ENCODE peak calls at places on chromosomes 7 and 10, in eight cellular contexts. One of them, this sample, is unnamed.

GRCh38 chr10:34766256-34766580 is 48.9 kb downstream of the PARD3 start:
- DNase-seq in lower leg skin: no peak
- DNase-seq in heart right ventricle: no peak
- DNase-seq in brain microvascular endothelial cell: no peak
- DNase-seq in AG09309: no peak
- DNase-seq in astrocyte of the spinal cord: no peak
- DNase-seq in HL-60: no peak
- DNase-seq in heart left ventricle: no peak
- DNase-seq in this sample: no peak

GRCh38 chr10:63171255-63171654 is 38.1 kb downstream of the NRBF2 start:
- DNase-seq in lower leg skin: no peak
- DNase-seq in heart right ventricle: no peak
- DNase-seq in brain microvascular endothelial cell: no peak
- DNase-seq in AG09309: no peak
- DNase-seq in astrocyte of the spinal cord: no peak
- DNase-seq in HL-60: no peak
- DNase-seq in heart left ventricle: no peak
- DNase-seq in this sample: no peak

GRCh38 chr10:11213156-11213555 is 195.5 kb downstream of the CELF2 start:
- DNase-seq in lower leg skin: no peak
- DNase-seq in heart right ventricle: no peak
- DNase-seq in brain microvascular endothelial cell: no peak
- DNase-seq in AG09309: no peak
- DNase-seq in astrocyte of the spinal cord: no peak
- DNase-seq in HL-60: no peak
- DNase-seq in heart left ventricle: no peak
- DNase-seq in this sample: no peak

GRCh38 chr7:37110641-37111421 is 337.8 kb downstream of the ELMO1 start:
- DNase-seq in lower leg skin: no peak
- DNase-seq in heart right ventricle: no peak
- DNase-seq in brain microvascular endothelial cell: no peak
- DNase-seq in AG09309: no peak
- DNase-seq in astrocyte of the spinal cord: no peak
- DNase-seq in HL-60: no peak
- DNase-seq in heart left ventricle: no peak
- DNase-seq in this sample: no peak

GRCh38 chr7:111086532-111086931 is 4.4 kb upstream of the LRRN3 start:
- DNase-seq in lower leg skin: no peak
- DNase-seq in heart right ventricle: no peak
- DNase-seq in brain microvascular endothelial cell: no peak
- DNase-seq in AG09309: no peak
- DNase-seq in astrocyte of the spinal cord: no peak
- DNase-seq in HL-60: no peak
- DNase-seq in heart left ventricle: no peak
- DNase-seq in this sample: no peak

GRCh38 chr10:80070068-80070467 is 8.4 kb upstream of the TMEM254 start:
- DNase-seq in lower leg skin: no peak
- DNase-seq in heart right ventricle: no peak
- DNase-seq in brain microvascular endothelial cell: no peak
- DNase-seq in AG09309: no peak
- DNase-seq in astrocyte of the spinal cord: no peak
- DNase-seq in HL-60: no peak
- DNase-seq in heart left ventricle: peak
- DNase-seq in this sample: no peak

GRCh38 chr7:148515237-148515636 is 75.3 kb upstream of the C7orf33 start:
- DNase-seq in lower leg skin: no peak
- DNase-seq in heart right ventricle: no peak
- DNase-seq in brain microvascular endothelial cell: peak
- DNase-seq in AG09309: no peak
- DNase-seq in astrocyte of the spinal cord: no peak
- DNase-seq in HL-60: no peak
- DNase-seq in heart left ventricle: no peak
- DNase-seq in this sample: no peak

GRCh38 chr7:151351967-151352366 is 10.4 kb downstream of the NUB1 start:
- DNase-seq in lower leg skin: no peak
- DNase-seq in heart right ventricle: no peak
- DNase-seq in brain microvascular endothelial cell: no peak
- DNase-seq in AG09309: no peak
- DNase-seq in astrocyte of the spinal cord: no peak
- DNase-seq in HL-60: no peak
- DNase-seq in heart left ventricle: no peak
- DNase-seq in this sample: no peak

GRCh38 chr10:63929826-63930467 is 408.7 kb downstream of the REEP3 start:
- DNase-seq in lower leg skin: no peak
- DNase-seq in heart right ventricle: no peak
- DNase-seq in brain microvascular endothelial cell: no peak
- DNase-seq in AG09309: no peak
- DNase-seq in astrocyte of the spinal cord: no peak
- DNase-seq in HL-60: no peak
- DNase-seq in heart left ventricle: no peak
- DNase-seq in this sample: no peak

GRCh38 chr10:123529146-123529760 is 136.9 kb upstream of the GPR26 start:
- DNase-seq in lower leg skin: no peak
- DNase-seq in heart right ventricle: no peak
- DNase-seq in brain microvascular endothelial cell: no peak
- DNase-seq in AG09309: no peak
- DNase-seq in astrocyte of the spinal cord: no peak
- DNase-seq in HL-60: no peak
- DNase-seq in heart left ventricle: no peak
- DNase-seq in this sample: no peak

GRCh38 chr7:16421333-16422099 is at the start of gene CRPPA:
- DNase-seq in lower leg skin: no peak
- DNase-seq in heart right ventricle: peak
- DNase-seq in brain microvascular endothelial cell: no peak
- DNase-seq in AG09309: no peak
- DNase-seq in astrocyte of the spinal cord: peak
- DNase-seq in HL-60: no peak
- DNase-seq in heart left ventricle: peak
- DNase-seq in this sample: peak

GRCh38 chr10:120262857-120263547 is 194.0 kb upstream of the PLPP4 start:
- DNase-seq in lower leg skin: no peak
- DNase-seq in heart right ventricle: no peak
- DNase-seq in brain microvascular endothelial cell: no peak
- DNase-seq in AG09309: no peak
- DNase-seq in astrocyte of the spinal cord: peak
- DNase-seq in HL-60: no peak
- DNase-seq in heart left ventricle: no peak
- DNase-seq in this sample: no peak

GRCh38 chr10:61592581-61592980 is 70.1 kb upstream of the CABCOCO1 start:
- DNase-seq in lower leg skin: no peak
- DNase-seq in heart right ventricle: no peak
- DNase-seq in brain microvascular endothelial cell: peak
- DNase-seq in AG09309: no peak
- DNase-seq in astrocyte of the spinal cord: no peak
- DNase-seq in HL-60: no peak
- DNase-seq in heart left ventricle: no peak
- DNase-seq in this sample: no peak

GRCh38 chr7:108066486-108066885 is 63.5 kb upstream of the LAMB1 start:
- DNase-seq in lower leg skin: no peak
- DNase-seq in heart right ventricle: no peak
- DNase-seq in brain microvascular endothelial cell: no peak
- DNase-seq in AG09309: no peak
- DNase-seq in astrocyte of the spinal cord: no peak
- DNase-seq in HL-60: no peak
- DNase-seq in heart left ventricle: no peak
- DNase-seq in this sample: no peak

DNA sequence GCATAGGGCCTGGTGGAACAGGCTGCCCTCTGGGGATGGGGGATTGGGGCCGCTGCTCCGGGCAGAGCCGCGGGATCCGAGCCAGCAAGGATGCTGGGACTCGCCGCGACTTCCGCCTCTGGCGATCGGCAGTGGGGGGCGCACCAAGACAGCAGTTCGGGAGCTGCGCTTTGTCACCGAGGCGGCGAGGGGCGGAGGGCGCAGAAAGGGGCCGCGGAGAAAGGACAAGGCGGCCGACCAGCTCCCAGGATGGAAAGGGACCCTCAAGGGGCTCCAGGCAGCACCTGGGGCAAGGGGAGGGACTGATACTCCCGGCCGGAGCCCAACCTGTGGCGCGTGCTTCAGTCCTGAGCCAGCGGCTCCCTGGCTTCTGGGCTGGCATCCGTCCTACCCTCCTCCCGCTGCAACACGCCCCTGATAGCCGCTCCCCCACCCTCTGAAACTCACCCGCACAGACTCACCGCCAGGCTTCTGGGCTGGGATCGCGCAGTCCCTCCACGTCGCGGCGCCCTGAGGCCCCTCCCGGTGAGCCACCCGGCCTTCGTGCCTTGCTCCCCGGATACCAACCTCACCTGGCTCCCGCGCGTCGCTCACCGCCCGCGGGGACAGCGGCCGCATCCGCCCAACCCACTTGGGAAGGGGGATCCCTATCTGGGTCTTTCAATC is 7.1 kb upstream of the EVX1 start:
- DNase-seq in lower leg skin: no peak
- DNase-seq in heart right ventricle: no peak
- DNase-seq in brain microvascular endothelial cell: peak
- DNase-seq in AG09309: no peak
- DNase-seq in astrocyte of the spinal cord: no peak
- DNase-seq in HL-60: no peak
- DNase-seq in heart left ventricle: no peak
- DNase-seq in this sample: peak
- TF ChIP-seq CTCF in lower leg skin: no peak
- TF ChIP-seq CTCF in heart right ventricle: peak
- TF ChIP-seq CTCF in brain microvascular endothelial cell: peak
- TF ChIP-seq CTCF in AG09309: peak
- TF ChIP-seq CTCF in astrocyte of the spinal cord: peak
- TF ChIP-seq CTCF in HL-60: peak
- TF ChIP-seq CTCF in heart left ventricle: no peak
- TF ChIP-seq CTCF in this sample: peak

GRCh38 chr7:351681-352480 is 61.9 kb downstream of the FOXL3 start:
- DNase-seq in lower leg skin: no peak
- DNase-seq in heart right ventricle: no peak
- DNase-seq in brain microvascular endothelial cell: no peak
- DNase-seq in AG09309: no peak
- DNase-seq in astrocyte of the spinal cord: no peak
- DNase-seq in HL-60: no peak
- DNase-seq in heart left ventricle: no peak
- DNase-seq in this sample: no peak
- H3K4me3 ChIP-seq in lower leg skin: no peak
- H3K4me3 ChIP-seq in heart right ventricle: no peak
- H3K4me3 ChIP-seq in brain microvascular endothelial cell: no peak
- H3K4me3 ChIP-seq in AG09309: no peak
- H3K4me3 ChIP-seq in astrocyte of the spinal cord: no peak
- H3K4me3 ChIP-seq in HL-60: no peak
- H3K4me3 ChIP-seq in heart left ventricle: peak
- H3K4me3 ChIP-seq in this sample: no peak

GRCh38 chr10:102120142-102120986 is at the start of gene LDB1:
- DNase-seq in lower leg skin: peak
- DNase-seq in heart right ventricle: peak
- DNase-seq in brain microvascular endothelial cell: peak
- DNase-seq in AG09309: no peak
- DNase-seq in astrocyte of the spinal cord: peak
- DNase-seq in HL-60: peak
- DNase-seq in heart left ventricle: peak
- DNase-seq in this sample: peak
- TF ChIP-seq CTCF in lower leg skin: no peak
- TF ChIP-seq CTCF in heart right ventricle: peak
- TF ChIP-seq CTCF in brain microvascular endothelial cell: peak
- TF ChIP-seq CTCF in AG09309: no peak
- TF ChIP-seq CTCF in astrocyte of the spinal cord: peak
- TF ChIP-seq CTCF in HL-60: no peak
- TF ChIP-seq CTCF in heart left ventricle: no peak
- TF ChIP-seq CTCF in this sample: peak

GRCh38 chr10:72184156-72184555 is 31.7 kb upstream of the ANAPC16 start:
- DNase-seq in lower leg skin: no peak
- DNase-seq in heart right ventricle: no peak
- DNase-seq in brain microvascular endothelial cell: no peak
- DNase-seq in AG09309: no peak
- DNase-seq in astrocyte of the spinal cord: no peak
- DNase-seq in HL-60: no peak
- DNase-seq in heart left ventricle: no peak
- DNase-seq in this sample: no peak

GRCh38 chr10:72186213-72186612 is 29.6 kb upstream of the ANAPC16 start:
- DNase-seq in lower leg skin: no peak
- DNase-seq in heart right ventricle: no peak
- DNase-seq in brain microvascular endothelial cell: no peak
- DNase-seq in AG09309: no peak
- DNase-seq in astrocyte of the spinal cord: no peak
- DNase-seq in HL-60: no peak
- DNase-seq in heart left ventricle: no peak
- DNase-seq in this sample: peak

GRCh38 chr10:72186633-72187330 is 29.0 kb upstream of the ANAPC16 start:
- DNase-seq in lower leg skin: peak
- DNase-seq in heart right ventricle: peak
- DNase-seq in brain microvascular endothelial cell: no peak
- DNase-seq in AG09309: no peak
- DNase-seq in astrocyte of the spinal cord: no peak
- DNase-seq in HL-60: no peak
- DNase-seq in heart left ventricle: no peak
- DNase-seq in this sample: peak
- H3K4me3 ChIP-seq in lower leg skin: no peak
- H3K4me3 ChIP-seq in heart right ventricle: peak
- H3K4me3 ChIP-seq in brain microvascular endothelial cell: no peak
- H3K4me3 ChIP-seq in AG09309: no peak
- H3K4me3 ChIP-seq in astrocyte of the spinal cord: no peak
- H3K4me3 ChIP-seq in HL-60: no peak
- H3K4me3 ChIP-seq in heart left ventricle: peak
- H3K4me3 ChIP-seq in this sample: no peak

GRCh38 chr7:132789281-132789680 is 213.0 kb upstream of the PLXNA4 start:
- DNase-seq in lower leg skin: no peak
- DNase-seq in heart right ventricle: no peak
- DNase-seq in brain microvascular endothelial cell: no peak
- DNase-seq in AG09309: peak
- DNase-seq in astrocyte of the spinal cord: no peak
- DNase-seq in HL-60: no peak
- DNase-seq in heart left ventricle: no peak
- DNase-seq in this sample: no peak
- TF ChIP-seq CTCF in lower leg skin: no peak
- TF ChIP-seq CTCF in heart right ventricle: no peak
- TF ChIP-seq CTCF in brain microvascular endothelial cell: no peak
- TF ChIP-seq CTCF in AG09309: no peak
- TF ChIP-seq CTCF in astrocyte of the spinal cord: no peak
- TF ChIP-seq CTCF in HL-60: no peak
- TF ChIP-seq CTCF in heart left ventricle: no peak
- TF ChIP-seq CTCF in this sample: no peak

This sample was measured in foreskin fibroblast.